ENCODE peak calls at places on chromosomes 2 and 18, in six cellular contexts. D is H1, P is stomach, N is endothelial cell of umbilical vein, C is HCT116, R is K562. Z is an unnamed sample.

GRCh38 chr2:96773922-96774321 is 13.2 kb downstream of the CNNM4 start:
- DNase-seq in N (no peak), D (no peak), R (no peak), P (peak), C (no peak), Z (no peak)

GRCh38 chr2:166651991-166652390 is 157.9 kb upstream of the SCN7A start:
- DNase-seq in P (no peak), D (no peak), N (no peak), C (no peak), R (no peak), Z (no peak)

GRCh38 chr2:72112421-72112820 is 35.2 kb downstream of the CYP26B1 start:
- DNase-seq in R (no peak), P (no peak), D (no peak), N (peak), C (no peak), Z (no peak)

GRCh38 chr2:9207641-9208301 is 1.2 kb downstream of the ASAP2 start:
- DNase-seq in C (no peak), R (peak), N (peak), D (no peak), P (peak), Z (peak)

GRCh38 chr2:239609583-239610310 is 208.9 kb upstream of the HDAC4 start:
- DNase-seq in D (no peak), C (no peak), P (no peak), R (no peak), N (no peak), Z (no peak)

GRCh38 chr2:118584380-118584779 is 263.1 kb downstream of the EN1 start:
- DNase-seq in C (no peak), N (no peak), P (no peak), R (no peak), D (no peak), Z (no peak)

GRCh38 chr2:68031546-68032160 is 31.2 kb downstream of the C1D start:
- DNase-seq in C (peak), P (no peak), D (no peak), N (peak), R (peak), Z (no peak)

GRCh38 chr2:143229952-143230351 is 100.7 kb downstream of the ARHGAP15 start:
- DNase-seq in D (peak), P (no peak), N (no peak), R (no peak), C (no peak), Z (no peak)

GRCh38 chr18:73283788-73284187 is 416.0 kb upstream of the NETO1 start:
- DNase-seq in P (no peak), N (no peak), C (no peak), D (no peak), R (no peak), Z (no peak)

GRCh38 chr2:32969444-32970162 is 22.9 kb downstream of the LTBP1 start:
- DNase-seq in R (no peak), N (no peak), D (no peak), C (no peak), P (no peak), Z (no peak)

GRCh38 chr2:7077660-7078278 is 160.6 kb downstream of the RNF144A start:
- DNase-seq in N (peak), D (no peak), C (no peak), R (no peak), P (no peak), Z (no peak)

DNA sequence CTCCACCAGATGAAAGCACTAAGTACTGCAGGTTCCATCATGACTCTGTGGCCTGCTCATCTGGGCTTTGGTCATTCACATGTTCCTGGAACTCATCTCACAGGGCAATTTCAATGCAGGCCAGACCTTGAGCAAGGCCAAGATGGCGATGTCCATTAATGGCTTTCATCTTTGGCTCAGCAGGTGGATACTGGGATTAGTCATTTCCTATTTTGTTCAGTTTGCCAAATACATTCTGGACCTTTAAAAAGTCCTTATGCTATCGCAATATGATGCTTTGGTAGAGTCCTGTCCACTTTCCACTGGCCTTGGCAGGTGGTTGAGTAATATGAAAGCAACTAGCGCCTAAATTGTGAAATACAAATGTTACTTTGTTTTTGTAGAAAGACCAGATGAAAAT is 170.1 kb upstream of the REV1 start:
- DNase-seq in C (no peak), R (no peak), N (no peak), P (no peak), D (no peak), Z (no peak)
- TF ChIP-seq POLR2AphosphoS5 in C (no peak), R (no peak), N (no peak), P (peak), D (no peak), Z (no peak)

GRCh38 chr2:231456295-231457004 is 7.8 kb downstream of the NCL start:
- DNase-seq in P (no peak), D (no peak), N (no peak), C (no peak), R (no peak), Z (no peak)

GRCh38 chr2:231452799-231453508 is 11.3 kb downstream of the NCL start:
- DNase-seq in R (no peak), D (no peak), P (no peak), C (no peak), N (no peak), Z (no peak)

GRCh38 chr2:231455890-231456289 is 8.4 kb downstream of the NCL start:
- DNase-seq in D (no peak), P (no peak), R (no peak), C (no peak), N (no peak), Z (no peak)

GRCh38 chr2:231455222-231455621 is 9.1 kb downstream of the NCL start:
- DNase-seq in P (no peak), R (no peak), C (no peak), N (no peak), D (no peak), Z (no peak)

GRCh38 chr2:231454361-231454791 is 9.9 kb downstream of the NCL start:
- DNase-seq in R (no peak), D (no peak), C (no peak), P (no peak), N (no peak), Z (no peak)
- TF ChIP-seq POLR2A in R (no peak), D (peak), C (no peak), P (no peak), N (no peak), Z (peak)

DNA sequence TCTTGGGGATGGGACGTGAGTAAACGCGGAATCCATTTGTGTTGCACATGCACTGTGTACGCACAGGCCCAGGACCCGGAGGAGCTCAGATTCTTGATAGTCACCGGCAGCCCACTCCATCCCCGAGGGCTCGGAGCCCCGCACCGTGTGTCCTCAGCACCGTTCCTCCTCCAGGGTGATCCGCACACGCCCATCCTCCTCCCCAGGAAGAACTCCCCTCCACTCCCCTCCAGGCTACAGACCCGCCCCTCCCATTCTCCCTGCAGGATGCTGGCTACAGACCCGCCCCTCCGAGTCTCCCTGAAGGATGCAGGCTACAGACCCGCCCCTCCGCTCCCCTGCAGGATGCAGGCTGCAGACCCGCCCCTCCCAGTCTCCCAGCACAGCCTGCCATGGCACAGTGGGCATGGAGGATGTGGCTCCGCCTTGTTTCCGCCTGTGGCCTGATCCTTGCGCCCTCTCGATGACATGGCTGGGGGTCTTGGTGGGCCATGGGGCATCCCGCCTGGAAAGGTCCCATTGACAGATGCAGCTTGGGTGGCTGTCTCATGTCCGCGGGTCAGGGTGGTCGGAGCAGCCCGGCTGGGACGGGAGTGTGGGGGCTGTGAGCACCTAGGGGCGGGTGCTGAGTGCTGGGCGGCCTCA is 14.1 kb downstream of the CTDP1 start:
- DNase-seq in C (no peak), D (no peak), N (no peak), R (peak), P (no peak), Z (no peak)
- TF ChIP-seq POLR2AphosphoS5 in C (no peak), D (no peak), N (no peak), R (no peak), P (no peak), Z (no peak)

GRCh38 chr18:35495821-35496368 is 1.9 kb downstream of the INO80C start:
- DNase-seq in C (no peak), D (no peak), N (no peak), R (no peak), P (no peak), Z (no peak)

GRCh38 chr18:35494281-35494825 is 3.4 kb downstream of the INO80C start:
- DNase-seq in R (no peak), N (no peak), P (no peak), C (no peak), D (no peak), Z (no peak)

GRCh38 chr18:35500113-35500512 is 2.4 kb upstream of the INO80C start:
- DNase-seq in C (no peak), P (no peak), R (no peak), N (no peak), D (no peak), Z (no peak)

GRCh38 chr18:35497006-35497333 is 790 bp downstream of the INO80C start:
- DNase-seq in C (no peak), R (no peak), D (no peak), N (no peak), P (no peak), Z (no peak)

GRCh38 chr18:35497334-35498197 is at the start of gene INO80C:
- DNase-seq in N (peak), D (peak), R (peak), P (peak), C (peak), Z (peak)
- TF ChIP-seq POLR2A in N (peak), D (peak), R (peak), P (peak), C (peak), Z (peak)

GRCh38 chr2:58052978-58053377 is 6.4 kb downstream of the VRK2 start:
- DNase-seq in C (no peak), R (no peak), D (no peak), N (no peak), P (no peak), Z (no peak)

GRCh38 chr2:58054264-58054663 is 7.7 kb downstream of the VRK2 start:
- DNase-seq in P (no peak), C (no peak), D (no peak), R (no peak), N (no peak), Z (no peak)

GRCh38 chr2:58055027-58055786 is 8.6 kb downstream of the VRK2 start:
- DNase-seq in R (no peak), D (no peak), C (no peak), N (no peak), P (no peak), Z (no peak)

GRCh38 chr2:58056201-58056916 is 9.8 kb downstream of the VRK2 start:
- DNase-seq in D (no peak), P (no peak), C (no peak), R (no peak), N (no peak), Z (no peak)

DNA sequence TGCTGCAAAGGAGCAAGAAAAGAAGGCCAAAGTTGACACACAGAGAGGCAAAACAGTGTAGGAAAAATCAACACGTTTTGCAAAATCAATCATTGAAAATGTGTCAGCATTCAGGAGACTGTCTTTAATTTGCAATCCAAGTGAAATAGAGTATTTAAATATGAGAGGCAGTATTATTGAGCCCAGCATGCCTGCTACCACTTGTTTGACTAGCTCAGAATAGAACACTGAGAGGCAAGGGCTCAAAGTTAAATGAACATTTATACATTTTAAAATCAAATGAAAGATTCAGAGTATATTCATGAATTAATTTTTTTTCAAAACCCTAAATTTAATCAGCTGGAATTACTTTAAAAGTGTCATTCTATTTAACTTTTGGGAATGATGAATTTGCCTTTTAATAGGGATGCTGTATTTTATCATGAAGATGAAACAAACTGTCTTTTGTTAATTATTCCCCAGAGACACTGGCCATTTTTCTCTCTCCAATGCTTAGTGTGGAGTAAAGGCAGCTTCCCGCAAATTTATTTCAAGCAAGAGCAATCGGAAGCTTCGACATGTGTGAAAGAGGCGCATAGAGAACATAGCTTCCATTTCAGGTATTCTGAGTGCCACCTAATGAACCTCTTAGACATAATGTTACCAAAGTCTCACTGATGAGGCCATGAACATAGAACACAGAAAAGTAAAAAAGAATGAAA is 11.4 kb downstream of the VRK2 start:
- DNase-seq in D (no peak), R (no peak), P (no peak), N (no peak), C (no peak), Z (no peak)
- TF ChIP-seq POLR2AphosphoS5 in D (no peak), R (no peak), P (no peak), N (no peak), C (no peak), Z (no peak)

DNA sequence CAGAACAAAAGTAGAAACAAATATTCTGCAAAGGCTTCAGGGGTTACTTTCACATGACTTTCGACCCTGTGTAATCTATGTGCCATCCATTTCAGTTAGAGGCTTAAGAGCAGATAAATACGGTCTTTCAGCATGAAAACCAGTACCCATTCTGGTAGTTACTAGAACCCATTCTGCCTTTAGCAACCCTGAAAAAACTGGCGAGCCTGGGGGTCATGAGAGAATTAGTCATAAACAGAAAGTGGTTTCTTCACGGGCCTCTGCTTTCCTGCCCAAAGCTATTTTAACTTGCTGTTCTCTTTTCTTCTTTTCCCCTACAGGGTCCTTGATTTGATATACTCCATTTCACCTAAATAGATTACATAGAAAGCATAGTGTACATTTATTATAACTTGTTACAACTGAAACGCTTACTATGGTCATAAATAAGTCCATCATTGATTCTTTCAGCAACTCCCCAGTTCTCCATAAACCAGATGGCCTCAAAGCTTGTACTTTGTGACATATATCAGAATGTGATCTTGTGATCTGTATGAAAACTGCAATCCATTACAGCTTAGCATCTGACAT is 48.3 kb downstream of the WDFY1 start:
- DNase-seq in D (no peak), N (no peak), P (no peak), C (no peak), R (no peak), Z (no peak)
- TF ChIP-seq POLR2A in D (no peak), N (no peak), P (no peak), C (no peak), R (no peak), Z (no peak)

GRCh38 chr18:44411971-44412370 is 268.7 kb upstream of the SETBP1 start:
- DNase-seq in D (no peak), C (no peak), P (no peak), N (no peak), R (no peak), Z (no peak)

GRCh38 chr18:44409071-44409470 is 271.6 kb upstream of the SETBP1 start:
- DNase-seq in D (no peak), C (no peak), R (no peak), P (no peak), N (no peak), Z (no peak)

GRCh38 chr18:44411277-44411900 is 269.3 kb upstream of the SETBP1 start:
- DNase-seq in R (no peak), P (no peak), N (no peak), C (no peak), D (no peak), Z (no peak)

GRCh38 chr18:44409524-44409923 is 271.2 kb upstream of the SETBP1 start:
- DNase-seq in C (no peak), P (no peak), D (no peak), N (no peak), R (no peak), Z (no peak)

DNA sequence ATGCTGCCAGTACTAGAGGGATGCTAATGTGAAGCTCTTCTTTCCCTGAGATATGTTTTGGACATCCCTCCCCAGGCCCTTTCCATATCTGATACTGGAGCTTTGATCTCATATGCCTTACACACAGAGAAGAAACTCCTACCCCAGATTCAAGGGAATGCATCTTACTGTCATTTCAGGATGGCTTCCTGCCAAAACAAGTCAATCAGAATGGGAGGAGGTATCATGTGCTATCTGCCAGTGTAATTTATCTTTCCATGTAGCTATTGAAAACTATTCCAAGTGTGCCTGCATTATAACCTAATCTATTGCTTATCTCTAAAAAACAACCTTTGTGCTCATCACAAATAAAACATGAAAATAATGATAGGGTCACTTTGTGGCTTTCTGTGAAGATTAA is 269.9 kb upstream of the SETBP1 start:
- DNase-seq in P (no peak), N (no peak), R (no peak), D (no peak), C (no peak), Z (no peak)
- TF ChIP-seq POLR2AphosphoS5 in P (no peak), N (no peak), R (no peak), D (no peak), C (no peak), Z (no peak)

GRCh38 chr18:24015897-24016631 is 1.5 kb downstream of the TTC39C start:
- DNase-seq in N (no peak), C (no peak), P (no peak), R (no peak), D (no peak), Z (no peak)

GRCh38 chr18:24016643-24017042 is 2.1 kb downstream of the TTC39C start:
- DNase-seq in C (peak), N (peak), R (no peak), P (no peak), D (no peak), Z (no peak)

GRCh38 chr18:24014986-24015896 is 687 bp downstream of the TTC39C start:
- DNase-seq in D (no peak), C (no peak), N (peak), R (no peak), P (peak), Z (no peak)

GRCh38 chr18:24013061-24013460 is 1.5 kb upstream of the TTC39C start:
- DNase-seq in C (no peak), N (no peak), D (no peak), P (no peak), R (no peak), Z (no peak)

DNA sequence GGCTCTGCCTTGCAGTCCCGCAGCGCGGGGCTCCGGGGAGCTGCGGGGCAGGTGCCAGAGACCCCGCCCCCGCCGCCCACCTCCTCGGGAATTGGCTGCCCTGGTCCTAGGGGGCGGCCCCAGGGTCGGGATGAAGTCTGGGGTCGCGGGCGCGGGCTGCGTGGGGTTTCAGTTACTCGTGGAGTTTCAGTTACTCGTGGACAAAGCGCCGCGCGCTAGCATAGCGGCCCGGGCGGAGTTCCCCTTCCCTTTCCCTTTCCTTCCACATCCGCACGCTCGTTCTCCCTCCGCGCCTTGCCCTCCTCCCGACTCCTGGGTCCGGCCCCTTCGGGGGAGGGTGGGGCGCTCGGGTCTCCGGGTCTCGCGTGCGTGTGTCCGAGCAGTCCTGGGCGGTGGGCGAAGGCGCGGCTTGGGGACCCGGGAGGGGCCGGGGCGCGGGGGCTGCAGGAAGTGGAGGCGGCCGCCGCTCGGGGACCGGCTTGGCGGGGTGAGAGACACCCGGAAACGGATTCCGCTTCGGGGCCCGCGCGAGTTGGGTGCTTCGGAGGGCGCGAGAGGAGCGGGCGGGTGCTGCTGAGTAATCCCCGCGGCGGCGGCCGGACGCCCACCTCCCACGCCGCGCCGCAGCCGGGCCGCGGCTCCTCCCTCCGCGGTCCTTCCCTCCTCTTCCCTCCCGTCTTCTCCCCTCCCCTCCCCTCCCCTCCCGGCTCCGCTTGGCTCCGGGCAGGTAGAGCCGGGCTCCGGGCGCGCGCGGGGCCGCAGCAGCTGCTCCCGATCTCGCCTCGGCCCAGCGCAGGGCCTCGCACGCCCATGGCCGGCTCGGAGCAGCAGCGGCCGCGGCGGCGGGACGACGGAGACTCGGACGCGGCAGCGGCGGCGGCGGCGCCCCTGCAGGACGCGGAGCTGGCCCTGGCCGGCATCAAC is at the start of gene TTC39C:
- DNase-seq in D (no peak), P (peak), N (peak), R (peak), C (peak), Z (peak)
- TF ChIP-seq POLR2A in D (peak), P (no peak), N (no peak), R (no peak), C (peak), Z (peak)

Z was measured in GM12891.